ENCODE peak calls at places on chromosomes 1 and 21, in ten cellular contexts. H is left cardiac atrium; G is NCI-H2107; W is activated naive CD4-positive, alpha-beta T cell treated with anti-CD3 and anti-CD28 coated beads, Interleukin-2, amount 50 U/mL, for 16 hours; U is bronchial epithelial cell; M is glutamatergic neuron; R is HFFc6; L is CD8-positive, alpha-beta memory T cell; C is hypothalamus; Q is mucosa of descending colon. D is an unnamed sample.
A peak's percentile ranks its signal among the peaks of the same experiment; 100 is the strongest.

GRCh38 chr1:95679262-95679661 is 445.3 kb downstream of the RWDD3 start:
- DNase-seq in G (no peak), R (no peak), U (no peak), L (no peak), C (no peak), M (no peak), H (no peak), W (no peak), Q (no peak), D (no peak)

GRCh38 chr1:24149854-24150227 is 6.9 kb upstream of the IL22RA1 start:
- DNase-seq in R (peak; percentile 73), W (peak; percentile 56), L (no peak), G (no peak), U (peak; percentile 88), H (peak; percentile 75), M (no peak), Q (peak; percentile 75), C (no peak), D (peak; percentile 18)

GRCh38 chr1:226945106-226945857 is 5.2 kb downstream of the COQ8A start:
- DNase-seq in R (no peak), H (no peak), M (no peak), C (no peak), Q (peak; percentile 87), G (peak; percentile 47), L (no peak), U (no peak), W (no peak), D (no peak)

GRCh38 chr1:53629101-53629691 is 109.8 kb downstream of the GLIS1 start:
- DNase-seq in H (no peak), C (no peak), U (no peak), R (no peak), L (no peak), M (peak; percentile 71), Q (no peak), G (no peak), W (no peak), D (no peak)

GRCh38 chr1:17564458-17565393 is 25.2 kb downstream of the ARHGEF10L start:
- DNase-seq in G (no peak), C (no peak), H (no peak), U (no peak), M (no peak), Q (no peak), R (no peak), L (no peak), W (no peak), D (no peak)

GRCh38 chr1:94038511-94038910 is 82.4 kb downstream of the ABCA4 start:
- DNase-seq in G (no peak), C (no peak), U (no peak), R (no peak), Q (no peak), L (no peak), W (no peak), M (no peak), H (no peak), D (no peak)

GRCh38 chr1:161214374-161214773 is 721 bp upstream of the FCER1G start:
- DNase-seq in R (no peak), G (no peak), C (no peak), H (no peak), L (no peak), U (no peak), Q (no peak), M (no peak), W (no peak), D (no peak)

GRCh38 chr1:149978547-149979023 is 31.9 kb downstream of the OTUD7B start:
- DNase-seq in U (no peak), M (no peak), H (no peak), G (no peak), C (no peak), R (no peak), Q (no peak), W (no peak), L (no peak), D (no peak)

GRCh38 chr1:30522031-30523004 is 201.1 kb downstream of the MATN1 start:
- DNase-seq in C (no peak), L (no peak), R (peak; percentile 47), H (peak; percentile 90), U (peak; percentile 62), Q (no peak), M (no peak), W (no peak), G (no peak), D (peak; percentile 19)

GRCh38 chr1:30818568-30819243 is 61.1 kb upstream of the LAPTM5 start:
- DNase-seq in C (no peak), W (no peak), R (no peak), G (no peak), M (no peak), H (no peak), L (no peak), U (no peak), Q (no peak), D (no peak)

GRCh38 chr1:22884806-22885559 is 87.7 kb downstream of the LACTBL1 start:
- DNase-seq in C (no peak), G (no peak), R (no peak), L (peak; percentile 6), Q (no peak), U (no peak), H (no peak), M (no peak), W (no peak), D (no peak)

GRCh38 chr1:111603979-111604378 is 15.6 kb upstream of the RAP1A start:
- DNase-seq in W (peak; percentile 60), M (no peak), G (no peak), U (no peak), H (peak; percentile 28), C (no peak), R (no peak), Q (peak; percentile 71), L (peak; percentile 79), D (no peak)

GRCh38 chr1:100511058-100511457 is 26.9 kb upstream of the GPR88 start:
- DNase-seq in L (no peak), C (no peak), R (no peak), G (no peak), Q (no peak), U (no peak), M (no peak), W (no peak), H (no peak), D (no peak)

GRCh38 chr1:92960395-92961130 is 699 bp downstream of the DIPK1A start:
- DNase-seq in M (peak; percentile 48), G (no peak), U (peak; percentile 82), C (peak; percentile 40), Q (no peak), L (peak; percentile 72), W (peak; percentile 66), H (peak; percentile 57), R (peak; percentile 84), D (peak; percentile 91)

GRCh38 chr21:38920631-38921398 is 115.1 kb downstream of the ETS2 start:
- DNase-seq in G (no peak), H (no peak), R (peak; percentile 71), U (peak; percentile 48), Q (no peak), W (no peak), C (no peak), L (no peak), M (no peak), D (no peak)

GRCh38 chr1:23224721-23225648 is 7.7 kb upstream of the HTR1D start:
- DNase-seq in Q (peak; percentile 70), L (no peak), C (no peak), R (peak; percentile 85), W (no peak), H (peak; percentile 56), G (no peak), U (peak; percentile 58), M (peak; percentile 54), D (peak; percentile 82)

GRCh38 chr21:45060089-45060488 is 14.3 kb upstream of the ADARB1 start:
- DNase-seq in M (no peak), R (no peak), Q (no peak), H (no peak), G (no peak), U (no peak), C (no peak), W (no peak), L (no peak), D (no peak)

GRCh38 chr1:63363014-63363413 is 4.4 kb upstream of the ALG6 start:
- DNase-seq in U (no peak), L (no peak), H (no peak), G (no peak), W (no peak), Q (no peak), M (no peak), C (no peak), R (no peak), D (peak; percentile 16)

GRCh38 chr1:91217911-91218310 is 186.7 kb downstream of the HFM1 start:
- DNase-seq in M (no peak), R (no peak), C (no peak), Q (no peak), L (no peak), U (no peak), H (no peak), G (no peak), W (no peak), D (no peak)

GRCh38 chr1:53657891-53658396 is 81.0 kb downstream of the GLIS1 start:
- DNase-seq in Q (no peak), G (no peak), M (no peak), R (no peak), W (no peak), C (no peak), H (no peak), L (no peak), U (no peak), D (no peak)

GRCh38 chr1:153347856-153348255 is 785 bp downstream of the PGLYRP4 start:
- DNase-seq in H (no peak), U (no peak), L (no peak), Q (no peak), R (no peak), G (no peak), W (no peak), C (no peak), M (no peak), D (no peak)

GRCh38 chr1:154579382-154579781 is 11.8 kb downstream of the CHRNB2 start:
- DNase-seq in U (no peak), Q (no peak), C (no peak), L (no peak), G (no peak), R (no peak), M (no peak), H (no peak), W (no peak), D (no peak)

GRCh38 chr21:31781737-31782136 is 49.8 kb upstream of the SCAF4 start:
- DNase-seq in H (peak; percentile 37), R (peak; percentile 4), U (no peak), L (no peak), W (no peak), C (no peak), Q (no peak), M (no peak), G (no peak), D (peak; percentile 72)

GRCh38 chr1:25068316-25068715 is 138.2 kb upstream of the RUNX3 start:
- DNase-seq in L (no peak), G (no peak), C (no peak), M (peak; percentile 0), W (no peak), Q (peak; percentile 8), H (no peak), R (no peak), U (no peak), D (no peak)

GRCh38 chr1:55156608-55157007 is 58.6 kb downstream of the USP24 start:
- DNase-seq in Q (no peak), H (no peak), R (no peak), M (no peak), C (no peak), G (no peak), L (no peak), W (no peak), U (no peak), D (no peak)

GRCh38 chr1:5640845-5641244 is 351.4 kb downstream of the NPHP4 start:
- DNase-seq in M (no peak), G (no peak), R (no peak), C (no peak), Q (no peak), U (peak; percentile 22), H (no peak), W (no peak), L (no peak), D (peak; percentile 15)

GRCh38 chr1:115764541-115764940 is 4.0 kb downstream of the CASQ2 start:
- DNase-seq in G (no peak), H (peak; percentile 32), M (no peak), W (no peak), U (peak; percentile 50), R (peak; percentile 15), L (no peak), Q (no peak), C (no peak), D (peak; percentile 36)

GRCh38 chr1:224922404-224923164 is 6.9 kb upstream of the DNAH14 start:
- DNase-seq in H (no peak), G (peak; percentile 7), L (peak; percentile 1), Q (no peak), R (peak; percentile 25), U (peak; percentile 48), W (no peak), M (no peak), C (no peak), D (peak; percentile 47)

D was measured in A673.